ENCODE peak calls at places on chromosomes 11 and 22, in four cellular contexts. One of them, this sample, is unnamed.

GRCh38 chr11:118135796-118136165 is 16.8 kb downstream of the SCN4B start:
- DNase-seq in brain microvascular endothelial cell: no peak
- DNase-seq in fibroblast of mammary gland: no peak
- DNase-seq in endothelial cell of umbilical vein: no peak
- DNase-seq in this sample: no peak

GRCh38 chr11:73520358-73521061 is 77.4 kb downstream of the FAM168A start:
- DNase-seq in brain microvascular endothelial cell: no peak
- DNase-seq in endothelial cell of umbilical vein: peak; percentile 81
- DNase-seq in fibroblast of mammary gland: peak; percentile 40
- DNase-seq in this sample: no peak

GRCh38 chr11:118552341-118552740 is 13.4 kb downstream of the IFT46 start:
- DNase-seq in brain microvascular endothelial cell: no peak
- DNase-seq in fibroblast of mammary gland: no peak
- DNase-seq in endothelial cell of umbilical vein: no peak
- DNase-seq in this sample: no peak

GRCh38 chr11:41431784-41432183 is 27.7 kb downstream of the LRRC4C start:
- DNase-seq in brain microvascular endothelial cell: no peak
- DNase-seq in endothelial cell of umbilical vein: no peak
- DNase-seq in fibroblast of mammary gland: no peak
- DNase-seq in this sample: no peak

GRCh38 chr11:65224939-65225283 is 36.9 kb upstream of the POLA2 start:
- DNase-seq in fibroblast of mammary gland: peak; percentile 73
- DNase-seq in brain microvascular endothelial cell: peak; percentile 68
- DNase-seq in endothelial cell of umbilical vein: peak; percentile 48
- DNase-seq in this sample: no peak

GRCh38 chr11:114479331-114479730 is 40.1 kb downstream of the REXO2 start:
- DNase-seq in fibroblast of mammary gland: peak; percentile 37
- DNase-seq in endothelial cell of umbilical vein: no peak
- DNase-seq in brain microvascular endothelial cell: no peak
- DNase-seq in this sample: no peak

GRCh38 chr11:17744151-17744940 is 9.8 kb downstream of the KCNC1 start:
- DNase-seq in fibroblast of mammary gland: peak; percentile 33
- DNase-seq in endothelial cell of umbilical vein: no peak
- DNase-seq in brain microvascular endothelial cell: no peak
- DNase-seq in this sample: no peak

GRCh38 chr11:114247070-114247789 is 49.0 kb upstream of the NNMT start:
- DNase-seq in fibroblast of mammary gland: no peak
- DNase-seq in endothelial cell of umbilical vein: no peak
- DNase-seq in brain microvascular endothelial cell: no peak
- DNase-seq in this sample: no peak

GRCh38 chr11:78773503-78773902 is 198.8 kb upstream of the NARS2 start:
- DNase-seq in brain microvascular endothelial cell: no peak
- DNase-seq in endothelial cell of umbilical vein: no peak
- DNase-seq in fibroblast of mammary gland: no peak
- DNase-seq in this sample: no peak

GRCh38 chr11:44708523-44709280 is 18.1 kb upstream of the TSPAN18 start:
- DNase-seq in endothelial cell of umbilical vein: peak; percentile 8
- DNase-seq in fibroblast of mammary gland: no peak
- DNase-seq in brain microvascular endothelial cell: no peak
- DNase-seq in this sample: no peak

GRCh38 chr11:60310407-60310998 is 16.6 kb upstream of the MS4A6E start:
- DNase-seq in fibroblast of mammary gland: no peak
- DNase-seq in brain microvascular endothelial cell: no peak
- DNase-seq in endothelial cell of umbilical vein: no peak
- DNase-seq in this sample: no peak

GRCh38 chr11:65314501-65315203 is at the start of gene CDC42EP2:
- DNase-seq in endothelial cell of umbilical vein: peak; percentile 88
- DNase-seq in brain microvascular endothelial cell: peak; percentile 73
- DNase-seq in fibroblast of mammary gland: peak; percentile 76
- DNase-seq in this sample: peak; percentile 85

GRCh38 chr11:18614667-18615066 is 15.1 kb downstream of the MISFA start:
- DNase-seq in brain microvascular endothelial cell: no peak
- DNase-seq in endothelial cell of umbilical vein: no peak
- DNase-seq in fibroblast of mammary gland: no peak
- DNase-seq in this sample: no peak

GRCh38 chr11:122093731-122094130 is 22.3 kb downstream of the BLID start:
- DNase-seq in brain microvascular endothelial cell: no peak
- DNase-seq in fibroblast of mammary gland: peak; percentile 87
- DNase-seq in endothelial cell of umbilical vein: no peak
- DNase-seq in this sample: no peak

GRCh38 chr11:114110948-114111347 is 51.4 kb downstream of the ZBTB16 start:
- DNase-seq in brain microvascular endothelial cell: no peak
- DNase-seq in endothelial cell of umbilical vein: no peak
- DNase-seq in fibroblast of mammary gland: peak; percentile 76
- DNase-seq in this sample: no peak

GRCh38 chr22:38461414-38462081 is 6.3 kb upstream of the KDELR3 start:
- DNase-seq in fibroblast of mammary gland: peak; percentile 75
- DNase-seq in brain microvascular endothelial cell: peak; percentile 72
- DNase-seq in endothelial cell of umbilical vein: peak; percentile 65
- DNase-seq in this sample: peak; percentile 88

GRCh38 chr11:75268626-75269366 is 28.2 kb downstream of the TPBGL start:
- DNase-seq in fibroblast of mammary gland: no peak
- DNase-seq in endothelial cell of umbilical vein: no peak
- DNase-seq in brain microvascular endothelial cell: no peak
- DNase-seq in this sample: no peak

GRCh38 chr11:69890476-69890875 is 71.3 kb upstream of the FGF3 start:
- DNase-seq in fibroblast of mammary gland: no peak
- DNase-seq in brain microvascular endothelial cell: no peak
- DNase-seq in endothelial cell of umbilical vein: no peak
- DNase-seq in this sample: no peak

GRCh38 chr11:132576706-132577105 is 955.6 kb downstream of the OPCML start:
- DNase-seq in brain microvascular endothelial cell: peak; percentile 99
- DNase-seq in fibroblast of mammary gland: peak; percentile 39
- DNase-seq in endothelial cell of umbilical vein: no peak
- DNase-seq in this sample: no peak

GRCh38 chr11:3001496-3001895 is 9.4 kb upstream of the NAP1L4 start:
- DNase-seq in brain microvascular endothelial cell: no peak
- DNase-seq in fibroblast of mammary gland: no peak
- DNase-seq in endothelial cell of umbilical vein: no peak
- DNase-seq in this sample: no peak

GRCh38 chr11:111604392-111605009 is 2.3 kb downstream of the SIK2 start:
- DNase-seq in brain microvascular endothelial cell: peak; percentile 34
- DNase-seq in endothelial cell of umbilical vein: peak; percentile 79
- DNase-seq in fibroblast of mammary gland: peak; percentile 69
- DNase-seq in this sample: no peak

GRCh38 chr11:76173663-76174062 is 32.6 kb downstream of the WNT11 start:
- DNase-seq in fibroblast of mammary gland: no peak
- DNase-seq in endothelial cell of umbilical vein: no peak
- DNase-seq in brain microvascular endothelial cell: no peak
- DNase-seq in this sample: no peak

GRCh38 chr11:96964661-96965060 is 574.8 kb downstream of the JRKL start:
- DNase-seq in endothelial cell of umbilical vein: no peak
- DNase-seq in brain microvascular endothelial cell: no peak
- DNase-seq in fibroblast of mammary gland: no peak
- DNase-seq in this sample: no peak

GRCh38 chr22:47175151-47175760 is 412.8 kb downstream of the TBC1D22A start:
- DNase-seq in fibroblast of mammary gland: peak; percentile 49
- DNase-seq in endothelial cell of umbilical vein: no peak
- DNase-seq in brain microvascular endothelial cell: no peak
- DNase-seq in this sample: peak; percentile 37

GRCh38 chr22:17891427-17892167 is 117.3 kb upstream of the BID start:
- DNase-seq in endothelial cell of umbilical vein: no peak
- DNase-seq in fibroblast of mammary gland: no peak
- DNase-seq in brain microvascular endothelial cell: no peak
- DNase-seq in this sample: no peak

GRCh38 chr11:14386895-14387480 is 28.0 kb upstream of the RRAS2 start:
- DNase-seq in brain microvascular endothelial cell: peak; percentile 98
- DNase-seq in fibroblast of mammary gland: peak; percentile 68
- DNase-seq in endothelial cell of umbilical vein: peak; percentile 7
- DNase-seq in this sample: no peak

GRCh38 chr11:78957481-78958245 is 383.0 kb upstream of the NARS2 start:
- DNase-seq in brain microvascular endothelial cell: no peak
- DNase-seq in fibroblast of mammary gland: peak; percentile 66
- DNase-seq in endothelial cell of umbilical vein: peak; percentile 33
- DNase-seq in this sample: no peak

GRCh38 chr11:19168090-19168489 is 33.7 kb downstream of the CSRP3 start:
- DNase-seq in endothelial cell of umbilical vein: no peak
- DNase-seq in brain microvascular endothelial cell: no peak
- DNase-seq in fibroblast of mammary gland: no peak
- DNase-seq in this sample: no peak

GRCh38 chr11:123640677-123641494 is 13.5 kb downstream of the SCN3B start:
- DNase-seq in endothelial cell of umbilical vein: peak; percentile 49
- DNase-seq in fibroblast of mammary gland: peak; percentile 29
- DNase-seq in brain microvascular endothelial cell: peak; percentile 22
- DNase-seq in this sample: no peak

GRCh38 chr11:117819096-117820040 is 5.2 kb downstream of the FXYD2 start:
- DNase-seq in fibroblast of mammary gland: peak; percentile 71
- DNase-seq in endothelial cell of umbilical vein: peak; percentile 80
- DNase-seq in brain microvascular endothelial cell: peak; percentile 66
- DNase-seq in this sample: no peak

GRCh38 chr11:125542709-125543108 is 26.6 kb upstream of the EI24 start:
- DNase-seq in endothelial cell of umbilical vein: no peak
- DNase-seq in fibroblast of mammary gland: no peak
- DNase-seq in brain microvascular endothelial cell: no peak
- DNase-seq in this sample: no peak

DNA sequence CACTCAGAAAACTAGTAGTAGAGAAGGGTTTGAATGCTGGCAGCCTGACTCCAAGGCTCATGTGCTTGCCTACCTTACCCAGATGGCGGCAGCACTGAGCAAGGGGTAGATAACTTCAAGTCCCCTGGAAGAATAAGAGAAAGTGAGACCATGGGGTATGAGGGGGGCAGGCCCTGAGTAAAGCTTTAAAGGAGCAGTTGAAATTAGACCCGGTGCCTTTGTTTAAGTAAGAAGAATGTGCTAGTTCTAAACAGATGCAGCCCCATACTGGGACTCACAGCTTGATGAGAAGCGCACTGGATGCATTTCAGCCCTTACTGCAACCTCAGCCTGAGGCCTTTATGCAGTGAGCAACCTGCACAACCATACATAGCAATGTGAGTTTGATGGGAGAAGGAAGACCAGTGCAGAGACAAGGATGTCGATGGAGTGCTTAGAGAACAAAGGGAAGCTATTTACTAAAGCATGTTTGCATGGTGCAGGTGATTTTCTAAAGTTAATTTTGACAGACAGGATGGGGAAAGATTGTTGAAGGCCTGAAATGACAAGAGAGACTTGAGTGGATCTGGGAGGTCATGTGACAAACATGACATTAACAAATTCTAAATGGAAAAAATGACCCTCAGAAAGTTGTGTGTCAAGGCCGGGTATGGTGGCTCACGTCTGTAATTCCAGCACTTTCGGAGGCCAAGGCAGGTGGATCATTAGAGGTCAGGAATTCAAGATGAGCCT is 27.1 kb upstream of the TMA7B start:
- DNase-seq in fibroblast of mammary gland: peak; percentile 43
- DNase-seq in endothelial cell of umbilical vein: peak; percentile 23
- DNase-seq in brain microvascular endothelial cell: no peak
- DNase-seq in this sample: no peak
- TF ChIP-seq CTCF in fibroblast of mammary gland: peak; percentile 73
- TF ChIP-seq CTCF in endothelial cell of umbilical vein: peak; percentile 54
- TF ChIP-seq CTCF in brain microvascular endothelial cell: peak; percentile 82
- TF ChIP-seq CTCF in this sample: peak; percentile 72

GRCh38 chr22:22042009-22042408 is 59.4 kb upstream of the TOP3B start:
- DNase-seq in brain microvascular endothelial cell: no peak
- DNase-seq in endothelial cell of umbilical vein: no peak
- DNase-seq in fibroblast of mammary gland: no peak
- DNase-seq in this sample: no peak

GRCh38 chr22:22045576-22046335 is 63.2 kb upstream of the TOP3B start:
- DNase-seq in brain microvascular endothelial cell: no peak
- DNase-seq in endothelial cell of umbilical vein: no peak
- DNase-seq in fibroblast of mammary gland: no peak
- DNase-seq in this sample: no peak

GRCh38 chr22:22044153-22044552 is 61.6 kb upstream of the TOP3B start:
- DNase-seq in endothelial cell of umbilical vein: no peak
- DNase-seq in brain microvascular endothelial cell: no peak
- DNase-seq in fibroblast of mammary gland: no peak
- DNase-seq in this sample: no peak

GRCh38 chr22:22042599-22043295 is 60.2 kb upstream of the TOP3B start:
- DNase-seq in fibroblast of mammary gland: no peak
- DNase-seq in brain microvascular endothelial cell: no peak
- DNase-seq in endothelial cell of umbilical vein: no peak
- DNase-seq in this sample: no peak

GRCh38 chr22:22043296-22044078 is 60.9 kb upstream of the TOP3B start:
- DNase-seq in endothelial cell of umbilical vein: no peak
- DNase-seq in brain microvascular endothelial cell: no peak
- DNase-seq in fibroblast of mammary gland: no peak
- DNase-seq in this sample: no peak
- TF ChIP-seq CTCF in endothelial cell of umbilical vein: no peak
- TF ChIP-seq CTCF in brain microvascular endothelial cell: no peak
- TF ChIP-seq CTCF in fibroblast of mammary gland: no peak
- TF ChIP-seq CTCF in this sample: no peak

GRCh38 chr11:86671386-86672006 is 920 bp downstream of the ME3 start:
- DNase-seq in brain microvascular endothelial cell: no peak
- DNase-seq in endothelial cell of umbilical vein: peak; percentile 45
- DNase-seq in fibroblast of mammary gland: peak; percentile 41
- DNase-seq in this sample: no peak
- TF ChIP-seq CTCF in brain microvascular endothelial cell: no peak
- TF ChIP-seq CTCF in endothelial cell of umbilical vein: no peak
- TF ChIP-seq CTCF in fibroblast of mammary gland: no peak
- TF ChIP-seq CTCF in this sample: no peak

DNA sequence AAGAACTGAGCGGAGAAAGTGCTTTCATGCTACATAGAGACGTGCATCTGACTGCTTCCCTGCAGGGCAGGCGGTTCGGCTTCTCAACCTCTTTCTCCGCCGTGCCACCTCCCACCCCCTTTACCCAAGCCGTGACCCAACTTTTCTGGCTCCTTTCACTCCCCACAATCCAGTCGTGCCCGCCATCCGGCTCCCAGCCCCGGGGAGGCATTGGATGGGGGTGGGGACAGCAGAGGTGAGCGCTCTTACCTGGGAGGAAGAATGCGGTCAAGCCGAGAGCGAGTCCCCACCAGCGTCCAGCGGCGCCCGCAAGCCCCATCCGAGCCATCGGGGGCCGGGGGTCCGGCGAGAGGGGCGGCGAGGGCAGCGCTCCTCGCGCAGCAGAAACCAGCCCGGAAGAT is 774 bp downstream of the NECTIN1 start:
- DNase-seq in endothelial cell of umbilical vein: peak; percentile 14
- DNase-seq in fibroblast of mammary gland: no peak
- DNase-seq in brain microvascular endothelial cell: no peak
- DNase-seq in this sample: no peak
- TF ChIP-seq CTCF in endothelial cell of umbilical vein: no peak
- TF ChIP-seq CTCF in fibroblast of mammary gland: no peak
- TF ChIP-seq CTCF in brain microvascular endothelial cell: no peak
- TF ChIP-seq CTCF in this sample: no peak

This sample was measured in type B pancreatic cell.